ENCODE peak calls at places on chromosome 16, in four cellular contexts. I, D, R and A are unnamed samples.

GRCh38 chr16:57994778-57995177 is 5.7 kb downstream of the ZNF319 start:
- DNase-seq in I (peak), D (peak), R (no peak), A (no peak)

GRCh38 chr16:70441406-70441990 is 2.6 kb upstream of the ST3GAL2 start:
- DNase-seq in I (no peak), D (no peak), R (no peak), A (no peak)

GRCh38 chr16:86784267-86784626 is 205.9 kb downstream of the FOXL1 start:
- DNase-seq in I (no peak), D (no peak), R (no peak), A (no peak)

GRCh38 chr16:67284699-67285646 is 5.6 kb downstream of the PLEKHG4 start:
- DNase-seq in I (no peak), D (peak), R (peak), A (no peak)

GRCh38 chr16:48041861-48042435 is 113.8 kb downstream of the ABCC12 start:
- DNase-seq in I (no peak), D (no peak), R (no peak), A (no peak)

GRCh38 chr16:87052506-87052905 is 264.7 kb downstream of the C16orf95 start:
- DNase-seq in I (no peak), D (no peak), R (no peak), A (no peak)

GRCh38 chr16:14151256-14152030 is 80.3 kb downstream of the MRTFB start:
- DNase-seq in I (no peak), D (no peak), R (no peak), A (no peak)

GRCh38 chr16:5069854-5070253 is 1.8 kb upstream of the ALG1 start:
- DNase-seq in I (no peak), D (no peak), R (no peak), A (no peak)

GRCh38 chr16:28181557-28181914 is 30.2 kb downstream of the XPO6 start:
- DNase-seq in I (no peak), D (no peak), R (no peak), A (no peak)

GRCh38 chr16:16017812-16018211 is 68.4 kb downstream of the ABCC1 start:
- DNase-seq in I (no peak), D (no peak), R (no peak), A (no peak)

GRCh38 chr16:89581045-89581695 is 5.6 kb downstream of the CPNE7 start:
- DNase-seq in I (no peak), D (no peak), R (no peak), A (peak)
- H3K27ac ChIP-seq in I (no peak), D (no peak), R (peak), A (peak)

GRCh38 chr16:61530697-61531096 is 505.5 kb downstream of the CDH8 start:
- DNase-seq in I (no peak), D (no peak), R (no peak), A (no peak)
- H3K27ac ChIP-seq in I (no peak), D (no peak), R (no peak), A (no peak)

DNA sequence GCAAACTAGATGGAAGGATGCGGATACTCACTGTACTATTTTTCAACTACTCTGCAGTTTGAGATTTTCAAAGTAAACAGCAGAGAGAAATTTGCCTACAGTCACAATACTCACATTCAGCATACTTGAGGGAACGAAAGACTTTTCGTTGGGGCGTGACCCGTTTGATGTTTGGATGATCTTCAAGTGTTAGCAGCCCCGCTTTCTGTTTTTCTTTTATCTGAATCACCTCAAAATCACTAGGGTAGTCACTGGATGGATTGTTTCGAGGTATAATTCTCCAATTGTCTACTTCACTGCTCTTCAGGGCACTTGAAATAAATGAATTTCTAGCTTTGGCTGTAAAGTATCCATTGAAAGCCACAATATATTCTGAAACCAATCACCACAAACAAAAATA is 17.8 kb downstream of the MBTPS1 start:
- DNase-seq in I (no peak), D (no peak), R (no peak), A (no peak)
- H3K27ac ChIP-seq in I (no peak), D (no peak), R (no peak), A (no peak)

GRCh38 chr16:75733305-75734141 is 7.2 kb upstream of the CPHXL start:
- DNase-seq in I (no peak), D (no peak), R (no peak), A (no peak)

GRCh38 chr16:75727221-75727620 is 931 bp upstream of the CPHXL start:
- DNase-seq in I (no peak), D (no peak), R (no peak), A (no peak)

GRCh38 chr16:75732871-75733270 is 6.6 kb upstream of the CPHXL start:
- DNase-seq in I (no peak), D (no peak), R (no peak), A (no peak)
- H3K27ac ChIP-seq in I (no peak), D (peak), R (no peak), A (no peak)

GRCh38 chr16:72997141-72997542 is 50.8 kb downstream of the ZFHX3 start:
- DNase-seq in I (no peak), D (no peak), R (no peak), A (peak)
- H3K27ac ChIP-seq in I (no peak), D (no peak), R (peak), A (peak)

GRCh38 chr16:17407321-17407720 is 63.4 kb downstream of the XYLT1 start:
- DNase-seq in I (no peak), D (no peak), R (no peak), A (no peak)
- H3K27ac ChIP-seq in I (no peak), D (no peak), R (no peak), A (no peak)

GRCh38 chr16:84834403-84834772 is 14.6 kb downstream of the CRISPLD2 start:
- DNase-seq in I (no peak), D (no peak), R (no peak), A (no peak)

GRCh38 chr16:84830765-84831384 is 11.1 kb downstream of the CRISPLD2 start:
- DNase-seq in I (no peak), D (no peak), R (no peak), A (no peak)

GRCh38 chr16:84833142-84833495 is 13.3 kb downstream of the CRISPLD2 start:
- DNase-seq in I (no peak), D (no peak), R (no peak), A (no peak)

GRCh38 chr16:84833542-84834402 is 14.0 kb downstream of the CRISPLD2 start:
- DNase-seq in I (no peak), D (no peak), R (no peak), A (no peak)

GRCh38 chr16:84832488-84833141 is 12.8 kb downstream of the CRISPLD2 start:
- DNase-seq in I (peak), D (peak), R (no peak), A (no peak)
- H3K27ac ChIP-seq in I (peak), D (peak), R (no peak), A (no peak)

DNA sequence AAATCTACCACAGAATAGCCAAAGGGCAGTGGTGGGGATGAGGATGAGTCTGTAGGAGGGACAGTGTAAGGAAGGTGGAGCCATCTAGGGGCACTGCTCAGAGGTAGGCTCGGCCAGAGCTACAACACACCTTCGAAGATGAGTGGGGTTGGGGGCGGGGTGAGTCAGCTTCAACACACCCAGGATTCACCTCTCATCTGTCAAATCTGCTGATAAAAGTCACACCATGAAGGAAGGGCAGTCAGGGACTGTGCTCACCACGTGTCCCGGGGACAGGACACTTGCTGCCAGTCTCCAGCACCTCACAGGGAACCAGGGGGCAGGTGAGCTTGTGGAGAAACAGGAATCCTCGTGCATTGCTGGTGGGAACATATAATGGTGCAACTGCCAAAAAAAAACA is 133.3 kb downstream of the ANKRD11 start:
- DNase-seq in I (no peak), D (no peak), R (no peak), A (no peak)
- H3K27ac ChIP-seq in I (no peak), D (peak), R (peak), A (no peak)

DNA sequence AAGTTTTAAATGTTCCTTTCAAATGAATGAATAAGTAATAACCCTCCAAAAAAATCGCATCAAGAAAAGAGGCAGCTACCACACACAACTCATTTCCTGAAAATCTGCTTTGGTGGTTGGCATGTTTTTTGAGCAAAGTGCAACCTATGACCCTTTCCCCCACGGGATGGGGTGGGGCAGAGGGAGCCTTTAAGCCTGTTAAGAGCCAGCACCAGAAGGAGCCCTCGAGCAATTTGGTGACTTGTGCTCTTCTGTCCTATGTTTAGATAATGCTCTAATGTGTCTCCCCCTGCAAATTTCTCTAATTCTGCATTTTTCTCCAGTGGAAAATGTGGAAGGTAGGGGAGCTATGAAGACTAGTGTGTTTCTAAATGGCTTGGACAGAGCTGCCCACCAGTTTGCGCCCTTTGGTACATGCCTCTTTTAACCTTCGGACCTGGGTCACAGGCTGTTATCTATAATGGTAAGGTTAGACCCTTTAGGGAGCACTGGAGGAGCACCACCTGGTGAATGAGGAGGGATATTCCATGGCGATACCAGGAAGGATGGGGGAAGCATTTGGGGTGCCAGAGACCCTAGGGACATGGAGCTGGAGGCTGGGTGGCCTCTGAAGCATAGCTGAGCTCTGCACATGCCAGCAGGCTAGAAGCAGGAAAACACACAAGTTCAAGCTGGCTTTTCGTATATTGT is 1.6 kb downstream of the PYCARD start:
- DNase-seq in I (no peak), D (no peak), R (no peak), A (no peak)
- H3K27ac ChIP-seq in I (no peak), D (no peak), R (peak), A (peak)

GRCh38 chr16:84252214-84252613 is 12.4 kb upstream of the KCNG4 start:
- DNase-seq in I (no peak), D (no peak), R (no peak), A (no peak)
- H3K27ac ChIP-seq in I (no peak), D (no peak), R (no peak), A (no peak)